ENCODE peak calls at places on chromosomes 6 and 20, in five cellular contexts. Y is fibroblast of mammary gland, L is H1, V is SJSA1, Q is astrocyte. T is an unnamed sample.

GRCh38 chr20:44470327-44470726 is 5.3 kb upstream of the TTPAL start:
- DNase-seq in L (no peak), Y (no peak), Q (no peak), V (no peak), T (no peak)

GRCh38 chr6:161407581-161407980 is 133.7 kb upstream of the AGPAT4 start:
- DNase-seq in V (peak; percentile 71), Q (peak; percentile 82), Y (peak; percentile 94), L (no peak), T (no peak)

GRCh38 chr6:4603291-4603690 is 172.9 kb upstream of the CDYL start:
- DNase-seq in Q (peak; percentile 96), L (no peak), V (no peak), Y (peak; percentile 98), T (no peak)

GRCh38 chr6:106119991-106120390 is 33.9 kb downstream of the PRDM1 start:
- DNase-seq in Q (peak; percentile 47), L (no peak), Y (no peak), V (peak; percentile 33), T (no peak)

GRCh38 chr6:15429146-15430110 is 183.6 kb downstream of the JARID2 start:
- DNase-seq in Y (peak; percentile 78), L (no peak), V (peak; percentile 50), Q (peak; percentile 80), T (no peak)

GRCh38 chr6:129621252-129621651 is 88.7 kb downstream of the ARHGAP18 start:
- DNase-seq in Q (no peak), L (peak; percentile 52), Y (peak; percentile 41), V (no peak), T (no peak)

GRCh38 chr6:21103626-21104224 is 489.8 kb upstream of the SOX4 start:
- DNase-seq in L (no peak), Y (no peak), Q (peak; percentile 16), V (no peak), T (peak; percentile 77)

GRCh38 chr20:44069203-44069931 is 117.6 kb downstream of the JPH2 start:
- DNase-seq in L (peak; percentile 22), Y (no peak), Q (no peak), V (no peak), T (no peak)

GRCh38 chr6:138465007-138465645 is 34.2 kb downstream of the NHSL1 start:
- DNase-seq in L (no peak), Y (peak; percentile 98), V (peak; percentile 82), Q (peak; percentile 99), T (no peak)

GRCh38 chr6:88616380-88616779 is 347.0 kb downstream of the RNGTT start:
- DNase-seq in Q (no peak), L (no peak), Y (no peak), V (no peak), T (no peak)

GRCh38 chr20:19079536-19080299 is 132.7 kb upstream of the SLC24A3 start:
- DNase-seq in Q (no peak), Y (peak; percentile 2), L (peak; percentile 10), V (no peak), T (no peak)

GRCh38 chr6:106363401-106364138 is 3.1 kb downstream of the CRYBG1 start:
- DNase-seq in L (no peak), Q (peak; percentile 25), Y (no peak), V (peak; percentile 30), T (no peak)

GRCh38 chr6:163640641-163641040 is 226.1 kb downstream of the QKI start:
- DNase-seq in Q (no peak), V (no peak), Y (no peak), L (no peak), T (no peak)

GRCh38 chr20:41149679-41150131 is 12.4 kb downstream of the PLCG1 start:
- DNase-seq in Y (peak; percentile 83), V (no peak), Q (peak; percentile 40), L (no peak), T (no peak)

GRCh38 chr6:138798028-138798427 is 2.1 kb downstream of the ECT2L start:
- DNase-seq in Q (no peak), Y (no peak), L (no peak), V (no peak), T (no peak)

GRCh38 chr6:52497652-52498408 is 77.7 kb downstream of the EFHC1 start:
- DNase-seq in L (peak; percentile 46), Q (peak; percentile 62), Y (peak; percentile 76), V (peak; percentile 51), T (no peak)

GRCh38 chr6:31586596-31586995 is 519 bp downstream of the LST1 start:
- DNase-seq in V (no peak), Y (no peak), L (no peak), Q (no peak), T (no peak)

DNA sequence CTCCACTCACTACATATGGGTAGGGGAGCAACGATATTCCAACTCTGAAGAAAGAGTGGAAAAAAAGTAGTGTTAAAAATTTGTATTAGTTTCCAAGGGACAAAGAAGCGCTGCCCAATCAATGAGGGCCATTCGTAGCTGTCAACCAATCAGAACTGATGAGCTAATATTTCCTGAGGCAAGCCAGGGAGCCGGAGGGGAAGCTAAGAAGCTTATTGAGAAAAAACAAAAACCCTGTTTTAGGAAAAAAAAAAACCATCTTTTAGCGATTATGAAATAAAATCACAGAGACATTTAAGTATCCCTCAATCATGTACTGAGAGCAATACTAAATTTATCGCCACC is 59.5 kb downstream of the TRIM38 start:
- DNase-seq in Q (peak; percentile 78), L (no peak), Y (peak; percentile 86), V (peak; percentile 79), T (peak; percentile 57)
- H3K4me3 ChIP-seq in Q (peak overlapping the region; percentile 83), L (peak overlapping the region; percentile 77), Y (peak overlapping the region; percentile 75), V (peak overlapping the region; percentile 54), T (peak overlapping the region; percentile 65)

GRCh38 chr6:104958178-104958520 is 1.2 kb downstream of the LIN28B start:
- DNase-seq in Y (no peak), Q (no peak), L (no peak), V (no peak), T (no peak)
- H3K4me3 ChIP-seq in Y (no peak overlapping the region), Q (no peak overlapping the region), L (peak overlapping the region; percentile 79), V (no peak overlapping the region), T (no peak overlapping the region)

GRCh38 chr6:10381830-10382208 is 33.1 kb downstream of the TFAP2A start:
- DNase-seq in Q (no peak), V (no peak), Y (no peak), L (no peak), T (no peak)
- H3K4me3 ChIP-seq in Q (no peak overlapping the region), V (no peak overlapping the region), Y (no peak overlapping the region), L (peak overlapping the region; percentile 9), T (no peak overlapping the region)

GRCh38 chr20:47350181-47350550 is 6.3 kb downstream of the ZMYND8 start:
- DNase-seq in L (no peak), Y (no peak), V (no peak), Q (no peak), T (no peak)
- H3K4me3 ChIP-seq in L (no peak overlapping the region), Y (no peak overlapping the region), V (no peak overlapping the region), Q (no peak overlapping the region), T (no peak overlapping the region)

DNA sequence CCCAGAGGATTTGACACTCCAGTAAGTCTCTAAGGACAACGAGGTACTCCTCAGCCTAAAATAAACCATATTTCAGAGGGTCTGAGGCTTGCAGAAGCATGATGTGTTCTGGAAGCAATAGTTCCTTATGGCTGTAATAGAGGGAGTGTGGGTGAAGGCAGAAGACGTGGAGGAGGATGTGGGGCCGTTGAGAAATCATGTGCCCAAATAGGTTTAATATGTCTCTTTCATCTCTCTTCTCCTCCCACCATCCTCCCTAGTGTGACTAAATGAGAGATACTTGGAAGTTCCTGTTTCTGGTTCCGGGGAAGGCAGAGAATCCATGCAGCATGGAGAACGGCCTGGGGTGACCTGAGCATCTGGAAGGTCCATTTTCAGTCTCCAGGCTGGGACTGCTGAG is 174.0 kb upstream of the RSPO3 start:
- DNase-seq in Q (no peak), L (no peak), Y (peak; percentile 11), V (no peak), T (no peak)
- H3K4me3 ChIP-seq in Q (no peak overlapping the region), L (no peak overlapping the region), Y (no peak overlapping the region), V (no peak overlapping the region), T (no peak overlapping the region)

GRCh38 chr6:47781732-47782131 is at the start of gene OPN5:
- DNase-seq in L (no peak), Y (no peak), V (no peak), Q (no peak), T (no peak)
- H3K4me3 ChIP-seq in L (no peak within 1 kb of the TSS), Y (no peak within 1 kb of the TSS), V (no peak within 1 kb of the TSS), Q (no peak within 1 kb of the TSS), T (no peak within 1 kb of the TSS)

DNA sequence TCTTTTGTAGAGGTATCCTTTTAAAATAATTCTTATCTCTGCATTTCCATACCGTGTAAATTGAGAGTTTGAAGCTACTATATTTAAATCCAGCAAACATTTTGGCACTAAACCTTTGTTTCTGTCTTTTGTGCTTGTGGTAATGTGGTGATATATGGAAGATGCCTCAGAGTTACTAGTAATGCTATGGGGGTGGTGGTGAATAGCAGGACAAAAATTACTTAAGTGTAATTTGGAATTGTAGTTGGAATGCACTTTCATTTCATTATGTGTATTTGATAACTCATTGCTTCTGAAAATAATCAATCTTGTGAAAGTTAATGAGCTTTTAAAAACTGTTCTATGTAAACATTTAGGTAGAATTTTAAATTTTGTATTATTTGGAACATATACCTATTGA is 404.5 kb downstream of the PHF3 start:
- DNase-seq in Y (peak; percentile 2), L (no peak), V (no peak), Q (no peak), T (no peak)
- H3K4me3 ChIP-seq in Y (no peak overlapping the region), L (no peak overlapping the region), V (no peak overlapping the region), Q (no peak overlapping the region), T (no peak overlapping the region)

GRCh38 chr6:158044525-158044888 is 62.8 kb downstream of the SYNJ2 start:
- DNase-seq in V (no peak), Y (no peak), L (no peak), Q (no peak), T (no peak)

GRCh38 chr6:158042245-158042798 is 60.7 kb downstream of the SYNJ2 start:
- DNase-seq in Q (peak; percentile 96), V (peak; percentile 82), Y (peak; percentile 89), L (no peak), T (no peak)

GRCh38 chr6:158043008-158043407 is 61.3 kb downstream of the SYNJ2 start:
- DNase-seq in Y (no peak), L (no peak), Q (no peak), V (no peak), T (no peak)

GRCh38 chr6:158041788-158042187 is 60.1 kb downstream of the SYNJ2 start:
- DNase-seq in L (no peak), Y (no peak), V (no peak), Q (no peak), T (no peak)

GRCh38 chr6:158043586-158044524 is 62.2 kb downstream of the SYNJ2 start:
- DNase-seq in L (no peak), Q (no peak), V (no peak), Y (no peak), T (no peak)
- H3K4me3 ChIP-seq in L (no peak overlapping the region), Q (no peak overlapping the region), V (no peak overlapping the region), Y (no peak overlapping the region), T (no peak overlapping the region)

GRCh38 chr20:59043698-59044097 is 1.1 kb upstream of the PRELID3B start:
- DNase-seq in Y (peak; percentile 33), L (no peak), Q (no peak), V (peak; percentile 30), T (no peak)
- H3K4me3 ChIP-seq in Y (no peak overlapping the region), L (no peak overlapping the region), Q (no peak overlapping the region), V (no peak overlapping the region), T (no peak overlapping the region)

DNA sequence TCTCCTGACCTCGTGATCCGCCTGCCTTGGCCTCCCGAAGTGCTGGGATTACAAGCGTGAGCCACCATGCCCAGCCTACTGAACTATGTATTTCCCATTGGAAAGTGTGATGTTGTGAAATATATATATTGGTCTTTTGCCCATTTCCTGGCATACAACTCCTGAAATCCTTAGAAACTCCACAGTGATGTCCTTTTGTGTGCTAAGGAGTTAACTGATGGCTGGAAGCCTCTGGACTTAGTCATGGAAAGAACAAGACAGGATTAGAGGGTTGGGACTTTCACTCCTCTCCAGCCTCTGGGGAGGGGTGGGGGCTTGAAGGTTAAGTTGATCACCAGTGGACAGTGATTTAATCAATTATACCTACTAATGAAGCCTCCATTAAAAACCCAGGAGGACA is 7.1 kb downstream of the PANK2 start:
- DNase-seq in Q (no peak), L (no peak), V (no peak), Y (peak; percentile 75), T (no peak)
- H3K4me3 ChIP-seq in Q (no peak overlapping the region), L (no peak overlapping the region), V (no peak overlapping the region), Y (no peak overlapping the region), T (no peak overlapping the region)

T was measured in LNCaP clone FGC.